ENCODE peak calls at places on chromosome 3, in ten cellular contexts. Y, G, M, V, I, X, T, B, N and H are unnamed samples.

GRCh38 chr3:28326458-28326926 is 22.0 kb upstream of the ZCWPW2 start:
- DNase-seq in Y (peak; percentile 26), G (no peak), M (no peak), V (no peak), I (no peak), X (no peak), T (no peak), B (no peak), N (no peak), H (no peak)

GRCh38 chr3:152113992-152114651 is 154.6 kb upstream of the MBNL1 start:
- DNase-seq in Y (no peak), G (no peak), M (no peak), V (no peak), I (no peak), X (no peak), T (no peak), B (no peak), N (no peak), H (no peak)

GRCh38 chr3:65953301-65953812 is 85.4 kb downstream of the MAGI1 start:
- DNase-seq in Y (no peak), G (no peak), M (peak; percentile 60), V (no peak), I (no peak), X (no peak), T (no peak), B (no peak), N (no peak), H (peak; percentile 46)

GRCh38 chr3:152177757-152178156 is 91.0 kb upstream of the MBNL1 start:
- DNase-seq in Y (no peak), G (no peak), M (no peak), V (no peak), I (no peak), X (no peak), T (no peak), B (no peak), N (no peak), H (no peak)

GRCh38 chr3:123799544-123800351 is 84.4 kb downstream of the MYLK start:
- DNase-seq in Y (peak; percentile 58), G (peak; percentile 85), M (no peak), V (no peak), I (no peak), X (no peak), T (peak; percentile 38), B (no peak), N (no peak), H (no peak)

GRCh38 chr3:73658227-73658626 is 33.5 kb upstream of the PDZRN3 start:
- DNase-seq in Y (peak; percentile 30), G (no peak), M (no peak), V (no peak), I (no peak), X (no peak), T (no peak), B (no peak), N (no peak), H (no peak)

GRCh38 chr3:126160243-126161210 is 19.9 kb downstream of the ALDH1L1 start:
- DNase-seq in Y (no peak), G (no peak), M (no peak), V (no peak), I (no peak), X (no peak), T (no peak), B (no peak), N (no peak), H (no peak)

GRCh38 chr3:187361835-187362234 is 6.3 kb upstream of the RTP4 start:
- DNase-seq in Y (no peak), G (no peak), M (no peak), V (no peak), I (no peak), X (no peak), T (no peak), B (no peak), N (no peak), H (no peak)

GRCh38 chr3:97232635-97233034 is 418.2 kb downstream of the EPHA6 start:
- DNase-seq in Y (no peak), G (no peak), M (peak; percentile 58), V (no peak), I (no peak), X (no peak), T (no peak), B (no peak), N (no peak), H (no peak)

GRCh38 chr3:52006017-52006819 is 10.5 kb upstream of the RPL29 start:
- DNase-seq in Y (no peak), G (no peak), M (no peak), V (no peak), I (no peak), X (no peak), T (no peak), B (no peak), N (no peak), H (peak; percentile 53)

GRCh38 chr3:114447545-114447944 is 153.7 kb downstream of the TIGIT start:
- DNase-seq in Y (peak; percentile 41), G (no peak), M (no peak), V (no peak), I (no peak), X (no peak), T (no peak), B (no peak), N (no peak), H (no peak)
- TF ChIP-seq CTCF in Y (no peak), G (peak; percentile 10), M (no peak), V (no peak), I (no peak), X (no peak), T (no peak), B (no peak), N (no peak), H (no peak)

DNA sequence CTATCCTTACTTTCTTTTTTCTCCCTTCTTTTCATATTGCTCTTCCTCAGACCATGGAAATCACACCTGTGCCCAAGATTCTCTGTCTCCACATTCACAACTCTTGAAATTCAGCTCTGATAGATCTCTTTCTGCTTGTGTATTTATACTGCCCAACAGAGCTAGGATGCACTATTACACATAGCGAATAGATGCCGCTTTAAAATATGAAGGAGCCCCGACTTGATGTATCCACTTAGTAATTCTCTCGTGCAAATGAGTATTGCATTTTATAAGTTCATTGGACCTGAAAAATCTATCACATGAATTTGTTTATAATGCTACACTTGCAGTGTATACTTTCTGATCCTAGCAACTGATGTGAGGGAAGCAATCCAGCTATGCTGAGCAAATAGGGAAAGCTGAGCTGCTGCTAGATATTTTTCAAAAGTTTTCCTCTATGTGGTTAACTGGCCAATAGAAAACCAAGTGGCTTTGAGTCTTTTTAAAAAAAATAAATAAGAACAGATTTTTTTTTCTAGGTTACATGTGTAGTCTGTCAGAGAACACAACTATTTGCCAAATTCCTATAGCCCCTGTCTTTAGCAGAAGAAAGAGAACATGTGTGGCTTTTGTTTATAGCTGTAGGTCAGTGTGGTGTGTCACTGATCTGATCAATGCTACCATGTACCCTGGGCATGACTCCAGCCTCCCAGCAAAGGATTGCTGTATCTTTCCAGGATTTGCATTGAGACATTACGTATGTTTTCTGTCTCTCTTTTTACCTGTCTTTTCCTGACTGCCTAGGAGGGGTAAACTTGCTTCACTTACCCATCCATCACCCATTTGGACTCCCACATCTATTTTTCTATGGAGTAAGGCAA is 64.2 kb upstream of the LEKR1 start:
- DNase-seq in Y (no peak), G (no peak), M (no peak), V (no peak), I (peak; percentile 40), X (no peak), T (no peak), B (no peak), N (no peak), H (no peak)
- TF ChIP-seq CTCF in Y (no peak), G (peak; percentile 15), M (no peak), V (no peak), I (peak; percentile 7), X (no peak), T (no peak), B (no peak), N (no peak), H (no peak)

GRCh38 chr3:195895900-195896360 is 12.4 kb downstream of the TNK2 start:
- DNase-seq in Y (no peak), G (peak; percentile 66), M (peak; percentile 73), V (peak; percentile 83), I (no peak), X (no peak), T (peak; percentile 41), B (no peak), N (no peak), H (peak; percentile 55)

GRCh38 chr3:195896361-195897080 is 11.8 kb downstream of the TNK2 start:
- DNase-seq in Y (peak; percentile 75), G (no peak), M (no peak), V (no peak), I (peak; percentile 88), X (peak; percentile 75), T (no peak), B (no peak), N (no peak), H (peak; percentile 65)

GRCh38 chr3:195899701-195900425 is 8.5 kb downstream of the TNK2 start:
- DNase-seq in Y (no peak), G (no peak), M (no peak), V (peak; percentile 10), I (no peak), X (no peak), T (no peak), B (no peak), N (no peak), H (no peak)

GRCh38 chr3:195897081-195897852 is 11.1 kb downstream of the TNK2 start:
- DNase-seq in Y (peak; percentile 60), G (peak; percentile 92), M (no peak), V (peak; percentile 15), I (peak; percentile 68), X (peak; percentile 82), T (peak; percentile 29), B (no peak), N (no peak), H (peak; percentile 60)

DNA sequence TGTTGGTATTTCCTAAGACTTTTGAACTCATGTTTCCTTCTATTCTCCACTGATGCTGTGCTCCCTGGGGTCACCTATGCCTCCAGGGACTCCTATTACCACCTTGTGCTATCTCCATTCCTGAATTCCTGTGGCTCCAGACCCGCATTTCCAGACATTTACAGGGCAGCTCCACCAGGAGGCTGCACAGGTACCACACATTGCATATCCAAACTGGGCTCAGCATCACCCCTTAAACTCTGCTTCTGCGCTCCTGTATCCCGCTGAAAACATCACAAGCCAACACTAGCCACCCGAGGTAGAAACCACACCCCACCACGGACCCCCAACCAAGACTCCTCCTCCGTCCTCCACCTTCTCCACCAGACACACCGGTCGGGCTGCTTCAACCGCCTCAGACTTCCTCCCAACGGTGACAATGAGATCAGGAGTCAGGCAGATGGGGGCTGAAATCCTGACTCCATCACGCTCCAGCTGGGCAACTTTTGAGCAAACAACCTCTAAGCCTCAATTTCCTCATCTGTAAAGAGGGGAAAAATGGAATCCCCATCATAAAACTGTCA is 10.4 kb downstream of the TNK2 start:
- DNase-seq in Y (no peak), G (no peak), M (no peak), V (peak; percentile 7), I (no peak), X (no peak), T (no peak), B (no peak), N (no peak), H (no peak)
- TF ChIP-seq CTCF in Y (no peak), G (no peak), M (no peak), V (no peak), I (no peak), X (no peak), T (no peak), B (no peak), N (no peak), H (no peak)

DNA sequence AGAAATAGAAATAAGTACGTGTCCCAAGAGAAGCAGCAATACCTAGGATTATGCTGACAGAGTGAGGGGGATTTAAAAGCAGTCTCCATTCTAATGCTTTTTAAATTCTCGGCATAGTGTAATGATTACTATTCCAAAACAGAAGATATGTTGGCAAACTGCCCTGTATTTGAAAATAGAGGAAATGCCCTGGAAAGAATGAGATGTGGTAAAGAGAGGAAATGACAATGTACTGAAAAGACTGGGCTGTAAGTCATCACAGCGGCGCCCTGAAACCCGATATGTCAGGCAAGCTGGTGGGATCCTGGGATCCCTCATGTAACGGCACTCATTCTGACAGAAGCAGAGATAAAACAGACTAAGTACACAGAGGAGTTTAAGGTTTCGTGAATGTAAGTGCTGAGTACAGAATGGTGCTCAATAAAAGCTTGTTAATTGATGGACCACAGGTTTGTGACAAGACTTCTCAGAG is 91.2 kb downstream of the NFKBIZ start:
- DNase-seq in Y (peak; percentile 98), G (peak; percentile 77), M (peak; percentile 57), V (no peak), I (peak; percentile 99), X (peak; percentile 94), T (no peak), B (no peak), N (no peak), H (peak; percentile 18)
- TF ChIP-seq CTCF in Y (no peak), G (no peak), M (no peak), V (no peak), I (no peak), X (no peak), T (no peak), B (no peak), N (no peak), H (no peak)